ENCODE peak calls at places on chromosome 11, in six cellular contexts. V, W, O, K, G and U are unnamed samples.

GRCh38 chr11:81966340-81966739 is 767.3 kb downstream of the FAM181B start:
- DNase-seq in V (no peak), W (no peak), O (no peak), K (no peak), G (no peak), U (no peak)

GRCh38 chr11:1938343-1939005 is 8.7 kb upstream of the MRPL23 start:
- DNase-seq in V (no peak), W (no peak), O (no peak), K (no peak), G (peak; percentile 45), U (no peak)

GRCh38 chr11:126111458-126112116 is 48.9 kb upstream of the CDON start:
- DNase-seq in V (no peak), W (no peak), O (no peak), K (no peak), G (no peak), U (no peak)

GRCh38 chr11:3837793-3838192 is 3.0 kb downstream of the RHOG start:
- DNase-seq in V (no peak), W (no peak), O (peak; percentile 19), K (no peak), G (no peak), U (no peak)

GRCh38 chr11:87083029-87083428 is 45.3 kb downstream of the TMEM135 start:
- DNase-seq in V (no peak), W (peak; percentile 47), O (no peak), K (no peak), G (no peak), U (no peak)

GRCh38 chr11:67627788-67628624 is 1.7 kb downstream of the NUDT8 start:
- DNase-seq in V (peak; percentile 67), W (no peak), O (no peak), K (no peak), G (no peak), U (no peak)

GRCh38 chr11:69075421-69076128 is 26.8 kb downstream of the TPCN2 start:
- DNase-seq in V (no peak), W (no peak), O (peak; percentile 87), K (peak; percentile 99), G (no peak), U (peak; percentile 24)

GRCh38 chr11:62055970-62056369 is 67.8 kb upstream of the INCENP start:
- DNase-seq in V (no peak), W (no peak), O (no peak), K (no peak), G (no peak), U (no peak)

GRCh38 chr11:35257287-35257686 is 118.3 kb downstream of the CD44 start:
- DNase-seq in V (no peak), W (no peak), O (no peak), K (no peak), G (no peak), U (no peak)

GRCh38 chr11:3195251-3196160 is 23.1 kb downstream of the MRGPRG start:
- DNase-seq in V (peak; percentile 38), W (no peak), O (peak; percentile 15), K (peak; percentile 14), G (peak; percentile 47), U (peak; percentile 30)

GRCh38 chr11:70068950-70069349 is 9.2 kb upstream of the ANO1 start:
- DNase-seq in V (peak; percentile 16), W (no peak), O (no peak), K (no peak), G (peak; percentile 39), U (no peak)

GRCh38 chr11:13772223-13773046 is 104.0 kb downstream of the FAR1 start:
- DNase-seq in V (no peak), W (peak; percentile 71), O (peak; percentile 89), K (peak; percentile 62), G (peak; percentile 55), U (peak; percentile 57)

DNA sequence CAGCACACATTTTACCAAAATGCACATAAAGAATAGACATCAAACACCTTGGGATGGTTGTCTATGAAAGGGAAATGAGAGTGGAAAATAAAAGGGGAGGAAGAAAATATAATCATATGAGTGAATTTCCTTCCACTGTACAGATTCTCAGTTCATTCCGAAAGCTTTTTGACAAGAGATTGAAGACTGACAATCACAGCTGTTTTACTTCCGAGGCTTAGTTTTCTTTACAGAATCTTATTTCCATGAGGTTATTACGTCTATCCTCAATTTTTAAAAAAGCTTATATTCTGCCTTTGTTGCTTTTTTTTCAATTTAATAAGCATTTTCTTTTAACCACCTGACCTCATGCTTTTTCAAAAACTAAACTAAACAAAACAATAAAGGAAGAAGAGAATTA is 12.8 kb upstream of the NNMT start:
- DNase-seq in V (no peak), W (no peak), O (no peak), K (no peak), G (no peak), U (no peak)
- H3K4ac ChIP-seq in V (no peak overlapping the region), W (no peak overlapping the region), O (no peak overlapping the region), K (no peak overlapping the region), G (no peak overlapping the region), U (no peak overlapping the region)

DNA sequence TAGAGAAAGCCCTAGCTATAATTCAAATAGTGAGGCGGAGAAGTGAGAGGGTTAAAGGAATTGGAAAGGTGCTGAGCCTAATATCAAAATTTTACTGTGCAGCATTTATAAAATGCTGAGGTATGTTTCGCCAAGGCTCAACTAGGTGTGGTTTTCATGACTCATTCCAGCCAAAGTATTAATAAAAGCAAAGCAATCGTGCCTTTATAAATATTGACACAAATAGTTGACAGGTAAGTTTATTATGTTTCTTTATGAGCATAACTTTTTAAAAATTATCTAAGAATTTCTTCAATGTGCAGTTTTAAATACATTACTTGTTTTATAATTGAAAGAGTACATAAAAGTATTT is 326.8 kb downstream of the BUD13 start:
- DNase-seq in V (no peak), W (no peak), O (no peak), K (no peak), G (no peak), U (no peak)
- H3K9me3 ChIP-seq in V (peaks cover 28% of the 10 kb centered on the region), W (no peaks in the 10 kb centered on the region), O (no peaks in the 10 kb centered on the region), K (no peaks in the 10 kb centered on the region), G (peaks cover 32% of the 10 kb centered on the region), U (no peaks in the 10 kb centered on the region)

GRCh38 chr11:117298195-117298594 is 7.0 kb downstream of the BACE1-AS start:
- DNase-seq in V (no peak), W (no peak), O (peak; percentile 31), K (no peak), G (no peak), U (no peak)

GRCh38 chr11:117302228-117302627 is 11.1 kb downstream of the BACE1-AS start:
- DNase-seq in V (no peak), W (no peak), O (no peak), K (no peak), G (no peak), U (no peak)

GRCh38 chr11:117300773-117301172 is 9.6 kb downstream of the BACE1-AS start:
- DNase-seq in V (no peak), W (no peak), O (no peak), K (no peak), G (no peak), U (no peak)

GRCh38 chr11:117299351-117300300 is 8.5 kb downstream of the BACE1-AS start:
- DNase-seq in V (no peak), W (no peak), O (no peak), K (no peak), G (no peak), U (no peak)

GRCh38 chr11:117300301-117300700 is 9.2 kb downstream of the BACE1-AS start:
- DNase-seq in V (peak; percentile 63), W (peak; percentile 51), O (no peak), K (peak; percentile 54), G (peak; percentile 63), U (peak; percentile 45)
- H4K8ac ChIP-seq in V (no peak overlapping the region), W (no peak overlapping the region), O (no peak overlapping the region), K (peak overlapping the region; percentile 46), G (no peak overlapping the region), U (peak overlapping the region; percentile 1)

GRCh38 chr11:122836916-122837315 is 1.4 kb upstream of the CRTAM start:
- DNase-seq in V (no peak), W (no peak), O (no peak), K (no peak), G (no peak), U (no peak)
- H3K4ac ChIP-seq in V (no peak overlapping the region), W (no peak overlapping the region), O (no peak overlapping the region), K (no peak overlapping the region), G (no peak overlapping the region), U (no peak overlapping the region)